ENCODE peak calls at places on chromosome 14, in ten cellular contexts. U is esophagus squamous epithelium, I is GM23248, S is heart right ventricle, W is HuH-7, P is COR-L47, C is AG04450, Z is SHP77, V is hypothalamus, O is glomerular endothelial cell. F is an unnamed sample.

GRCh38 chr14:91419044-91419397 is 1.4 kb upstream of the CCDC88C start:
- DNase-seq in Z (no peak), I (peak; percentile 7), U (no peak), S (no peak), P (no peak), V (no peak), W (no peak), C (no peak), O (no peak), F (no peak)

GRCh38 chr14:60151715-60152114 is 13.5 kb downstream of the DHRS7 start:
- DNase-seq in U (peak; percentile 30), C (peak; percentile 62), I (peak; percentile 97), Z (peak; percentile 7), W (no peak), O (no peak), P (peak; percentile 32), S (peak; percentile 39), V (peak; percentile 33), F (peak; percentile 85)

GRCh38 chr14:50360093-50360492 is 36.6 kb downstream of the CDKL1 start:
- DNase-seq in W (no peak), C (no peak), V (no peak), S (no peak), O (no peak), I (no peak), P (no peak), U (no peak), Z (no peak), F (no peak)

GRCh38 chr14:102870994-102871831 is 51.2 kb upstream of the AMN start:
- DNase-seq in U (no peak), V (no peak), S (peak; percentile 40), W (no peak), P (no peak), Z (no peak), O (no peak), I (no peak), C (no peak), F (no peak)

GRCh38 chr14:77359626-77360025 is 17.3 kb downstream of the TMED8 start:
- DNase-seq in U (no peak), V (no peak), O (no peak), I (peak; percentile 4), P (no peak), S (no peak), Z (no peak), W (no peak), C (no peak), F (no peak)

GRCh38 chr14:61065671-61066070 is 84.6 kb downstream of the SLC38A6 start:
- DNase-seq in U (no peak), V (no peak), O (no peak), W (no peak), I (no peak), C (no peak), P (peak; percentile 5), Z (peak; percentile 37), S (no peak), F (no peak)

GRCh38 chr14:63383776-63384367 is 65.1 kb upstream of the GPHB5 start:
- DNase-seq in O (no peak), C (no peak), S (no peak), V (no peak), P (no peak), W (no peak), I (no peak), U (no peak), Z (no peak), F (no peak)

GRCh38 chr14:32021341-32021740 is 55.8 kb upstream of the ARHGAP5 start:
- DNase-seq in O (no peak), W (no peak), S (no peak), Z (no peak), I (no peak), V (no peak), P (no peak), U (no peak), C (no peak), F (no peak)

GRCh38 chr14:68195126-68195525 is 375.5 kb downstream of the RAD51B start:
- DNase-seq in V (no peak), U (no peak), O (no peak), I (no peak), C (no peak), Z (peak; percentile 47), P (peak; percentile 73), W (peak; percentile 11), S (no peak), F (no peak)

GRCh38 chr14:99381688-99382060 is 99.0 kb downstream of the SETD3 start:
- DNase-seq in V (no peak), S (no peak), O (no peak), W (no peak), U (no peak), P (no peak), C (no peak), Z (no peak), I (no peak), F (peak; percentile 35)

GRCh38 chr14:76961631-76962302 is 66.7 kb downstream of the IRF2BPL start:
- DNase-seq in U (peak; percentile 61), W (peak; percentile 70), V (peak; percentile 35), S (peak; percentile 78), C (peak; percentile 89), I (peak; percentile 97), Z (no peak), O (no peak), P (peak; percentile 62), F (peak; percentile 94)

GRCh38 chr14:75068294-75069020 is 984 bp upstream of the ZC2HC1C start:
- DNase-seq in W (no peak), O (no peak), C (no peak), V (no peak), I (no peak), Z (no peak), P (no peak), S (no peak), U (no peak), F (no peak)

GRCh38 chr14:103871596-103872480 is 24.5 kb upstream of the PPP1R13B start:
- DNase-seq in Z (no peak), C (no peak), V (no peak), U (no peak), W (no peak), O (no peak), P (no peak), I (peak; percentile 27), S (peak; percentile 85), F (peak; percentile 68)

GRCh38 chr14:67738740-67739504 is 37.2 kb downstream of the RDH12 start:
- DNase-seq in W (peak; percentile 64), Z (no peak), S (peak; percentile 27), C (peak; percentile 49), O (no peak), V (no peak), I (peak; percentile 98), P (no peak), U (no peak), F (no peak)

GRCh38 chr14:78005325-78005724 is 164.8 kb upstream of the NRXN3 start:
- DNase-seq in C (no peak), O (no peak), S (no peak), Z (no peak), W (no peak), U (no peak), V (no peak), P (no peak), I (peak; percentile 78), F (no peak)

GRCh38 chr14:85334316-85334715 is 195.6 kb upstream of the FLRT2 start:
- DNase-seq in I (no peak), C (no peak), P (no peak), S (no peak), O (no peak), V (no peak), U (no peak), W (no peak), Z (no peak), F (no peak)

GRCh38 chr14:50407089-50407813 is 10.6 kb upstream of the CDKL1 start:
- DNase-seq in C (no peak), P (no peak), U (no peak), Z (no peak), V (no peak), I (peak; percentile 75), S (no peak), O (no peak), W (no peak), F (no peak)

GRCh38 chr14:105884808-105885281 is 358.5 kb downstream of the TMEM121 start:
- DNase-seq in Z (no peak), I (no peak), U (no peak), S (peak; percentile 0), W (no peak), P (no peak), O (no peak), C (no peak), V (no peak), F (peak; percentile 45)

GRCh38 chr14:63542231-63542999 is 762 bp downstream of the PPP2R5E start:
- DNase-seq in Z (no peak), U (no peak), S (no peak), C (no peak), W (no peak), V (no peak), I (peak; percentile 65), O (no peak), P (peak; percentile 10), F (peak; percentile 60)

GRCh38 chr14:35959835-35960234 is 133.7 kb downstream of the BRMS1L start:
- DNase-seq in W (no peak), S (no peak), I (no peak), O (no peak), Z (no peak), V (no peak), U (no peak), C (no peak), P (peak; percentile 29), F (no peak)

GRCh38 chr14:22839159-22839779 is 2.9 kb downstream of the MMP14 start:
- DNase-seq in S (no peak), O (no peak), W (peak; percentile 10), Z (no peak), U (no peak), I (peak; percentile 60), P (no peak), V (no peak), C (no peak), F (peak; percentile 56)

GRCh38 chr14:99758121-99758871 is 34.9 kb upstream of the EML1 start:
- DNase-seq in Z (no peak), S (no peak), V (no peak), P (no peak), I (peak; percentile 98), U (no peak), W (no peak), C (peak; percentile 81), O (no peak), F (peak; percentile 42)

GRCh38 chr14:45790293-45790692 is 537.3 kb upstream of the MIS18BP1 start:
- DNase-seq in U (no peak), O (no peak), C (no peak), I (no peak), V (no peak), W (no peak), Z (no peak), P (no peak), S (no peak), F (no peak)

GRCh38 chr14:77023001-77023996 is 5.2 kb downstream of the IRF2BPL start:
- DNase-seq in O (no peak), S (no peak), W (peak; percentile 92), P (peak; percentile 64), U (no peak), V (no peak), C (no peak), Z (peak; percentile 40), I (peak; percentile 67), F (no peak)

GRCh38 chr14:95322646-95323045 is 2.9 kb upstream of the CLMN start:
- DNase-seq in S (no peak), I (peak; percentile 37), W (no peak), U (no peak), C (no peak), P (no peak), O (no peak), Z (no peak), V (no peak), F (no peak)

GRCh38 chr14:31926652-31927347 is 150.3 kb upstream of the ARHGAP5 start:
- DNase-seq in C (no peak), S (peak; percentile 45), P (no peak), V (no peak), I (no peak), W (no peak), U (no peak), Z (no peak), O (peak; percentile 64), F (no peak)

GRCh38 chr14:22336031-22336430 is 253.0 kb downstream of the DAD1 start:
- DNase-seq in I (no peak), P (no peak), U (no peak), S (no peak), O (no peak), Z (peak; percentile 24), W (no peak), V (no peak), C (no peak), F (no peak)

GRCh38 chr14:34714320-34715107 is at the start of gene CFL2:
- DNase-seq in U (peak; percentile 28), S (peak; percentile 88), I (peak; percentile 91), C (no peak), Z (peak; percentile 82), V (peak; percentile 81), P (peak; percentile 80), W (peak; percentile 78), O (no peak), F (peak; percentile 94)

F was measured in aorta.